ENCODE peak calls at places on chromosomes 3 and 15, in seven cellular contexts. One of them, this sample, is unnamed.

GRCh38 chr3:2861920-2862319 is 248.3 kb downstream of the IL5RA start:
- DNase-seq in activated CD4-positive, alpha-beta T cell treated with anti-CD3 and anti-CD28 coated beads for 36 hours: no peak
- DNase-seq in HL-60: no peak
- DNase-seq in GM12865: peak
- DNase-seq in retinal pigment epithelial cell: no peak
- DNase-seq in T follicular helper cell: no peak
- DNase-seq in stimulated activated CD8-positive, alpha-beta memory T cell treated with anti-CD3 and anti-CD28 coated beads, Interleukin-7, amount 100 ng/mL, for 4 hours: no peak
- DNase-seq in this sample: no peak

GRCh38 chr15:41951571-41951970 is 20.8 kb downstream of the EHD4 start:
- DNase-seq in activated CD4-positive, alpha-beta T cell treated with anti-CD3 and anti-CD28 coated beads for 36 hours: no peak
- DNase-seq in HL-60: no peak
- DNase-seq in GM12865: no peak
- DNase-seq in retinal pigment epithelial cell: no peak
- DNase-seq in T follicular helper cell: no peak
- DNase-seq in stimulated activated CD8-positive, alpha-beta memory T cell treated with anti-CD3 and anti-CD28 coated beads, Interleukin-7, amount 100 ng/mL, for 4 hours: no peak
- DNase-seq in this sample: peak

GRCh38 chr3:56702487-56703315 is 19.6 kb upstream of the TASOR start:
- DNase-seq in activated CD4-positive, alpha-beta T cell treated with anti-CD3 and anti-CD28 coated beads for 36 hours: peak
- DNase-seq in HL-60: no peak
- DNase-seq in GM12865: peak
- DNase-seq in retinal pigment epithelial cell: peak
- DNase-seq in T follicular helper cell: peak
- DNase-seq in stimulated activated CD8-positive, alpha-beta memory T cell treated with anti-CD3 and anti-CD28 coated beads, Interleukin-7, amount 100 ng/mL, for 4 hours: peak
- DNase-seq in this sample: no peak

GRCh38 chr3:45630325-45630724 is 35.8 kb downstream of the LIMD1 start:
- DNase-seq in activated CD4-positive, alpha-beta T cell treated with anti-CD3 and anti-CD28 coated beads for 36 hours: no peak
- DNase-seq in HL-60: no peak
- DNase-seq in GM12865: no peak
- DNase-seq in retinal pigment epithelial cell: no peak
- DNase-seq in T follicular helper cell: no peak
- DNase-seq in stimulated activated CD8-positive, alpha-beta memory T cell treated with anti-CD3 and anti-CD28 coated beads, Interleukin-7, amount 100 ng/mL, for 4 hours: no peak
- DNase-seq in this sample: no peak

GRCh38 chr3:176296066-176296597 is 901.1 kb downstream of the TBL1XR1 start:
- DNase-seq in activated CD4-positive, alpha-beta T cell treated with anti-CD3 and anti-CD28 coated beads for 36 hours: no peak
- DNase-seq in HL-60: no peak
- DNase-seq in GM12865: no peak
- DNase-seq in retinal pigment epithelial cell: no peak
- DNase-seq in T follicular helper cell: no peak
- DNase-seq in stimulated activated CD8-positive, alpha-beta memory T cell treated with anti-CD3 and anti-CD28 coated beads, Interleukin-7, amount 100 ng/mL, for 4 hours: no peak
- DNase-seq in this sample: no peak

GRCh38 chr3:116181159-116181558 is 264.1 kb downstream of the LSAMP start:
- DNase-seq in activated CD4-positive, alpha-beta T cell treated with anti-CD3 and anti-CD28 coated beads for 36 hours: no peak
- DNase-seq in HL-60: no peak
- DNase-seq in GM12865: no peak
- DNase-seq in retinal pigment epithelial cell: no peak
- DNase-seq in T follicular helper cell: no peak
- DNase-seq in stimulated activated CD8-positive, alpha-beta memory T cell treated with anti-CD3 and anti-CD28 coated beads, Interleukin-7, amount 100 ng/mL, for 4 hours: no peak
- DNase-seq in this sample: no peak

GRCh38 chr3:129016366-129016724 is 15.2 kb downstream of the EFCC1 start:
- DNase-seq in activated CD4-positive, alpha-beta T cell treated with anti-CD3 and anti-CD28 coated beads for 36 hours: peak
- DNase-seq in HL-60: no peak
- DNase-seq in GM12865: peak
- DNase-seq in retinal pigment epithelial cell: no peak
- DNase-seq in T follicular helper cell: peak
- DNase-seq in stimulated activated CD8-positive, alpha-beta memory T cell treated with anti-CD3 and anti-CD28 coated beads, Interleukin-7, amount 100 ng/mL, for 4 hours: peak
- DNase-seq in this sample: no peak

GRCh38 chr3:102089182-102089581 is 239.9 kb downstream of the NFKBIZ start:
- DNase-seq in activated CD4-positive, alpha-beta T cell treated with anti-CD3 and anti-CD28 coated beads for 36 hours: no peak
- DNase-seq in HL-60: no peak
- DNase-seq in GM12865: no peak
- DNase-seq in retinal pigment epithelial cell: no peak
- DNase-seq in T follicular helper cell: no peak
- DNase-seq in stimulated activated CD8-positive, alpha-beta memory T cell treated with anti-CD3 and anti-CD28 coated beads, Interleukin-7, amount 100 ng/mL, for 4 hours: no peak
- DNase-seq in this sample: no peak

GRCh38 chr3:158456114-158456513 is 114.9 kb upstream of the MLF1 start:
- DNase-seq in activated CD4-positive, alpha-beta T cell treated with anti-CD3 and anti-CD28 coated beads for 36 hours: no peak
- DNase-seq in HL-60: no peak
- DNase-seq in GM12865: no peak
- DNase-seq in retinal pigment epithelial cell: no peak
- DNase-seq in T follicular helper cell: no peak
- DNase-seq in stimulated activated CD8-positive, alpha-beta memory T cell treated with anti-CD3 and anti-CD28 coated beads, Interleukin-7, amount 100 ng/mL, for 4 hours: no peak
- DNase-seq in this sample: no peak

GRCh38 chr3:22189616-22190015 is 438.6 kb upstream of the ZNF385D start:
- DNase-seq in activated CD4-positive, alpha-beta T cell treated with anti-CD3 and anti-CD28 coated beads for 36 hours: no peak
- DNase-seq in HL-60: no peak
- DNase-seq in GM12865: no peak
- DNase-seq in retinal pigment epithelial cell: no peak
- DNase-seq in T follicular helper cell: no peak
- DNase-seq in stimulated activated CD8-positive, alpha-beta memory T cell treated with anti-CD3 and anti-CD28 coated beads, Interleukin-7, amount 100 ng/mL, for 4 hours: no peak
- DNase-seq in this sample: no peak

GRCh38 chr15:29601811-29602210 is 220.5 kb downstream of the TJP1 start:
- DNase-seq in activated CD4-positive, alpha-beta T cell treated with anti-CD3 and anti-CD28 coated beads for 36 hours: no peak
- DNase-seq in HL-60: no peak
- DNase-seq in GM12865: no peak
- DNase-seq in retinal pigment epithelial cell: no peak
- DNase-seq in T follicular helper cell: no peak
- DNase-seq in stimulated activated CD8-positive, alpha-beta memory T cell treated with anti-CD3 and anti-CD28 coated beads, Interleukin-7, amount 100 ng/mL, for 4 hours: no peak
- DNase-seq in this sample: no peak

GRCh38 chr3:128991355-128991895 is 2.5 kb downstream of the CFAP92 start:
- DNase-seq in activated CD4-positive, alpha-beta T cell treated with anti-CD3 and anti-CD28 coated beads for 36 hours: no peak
- DNase-seq in HL-60: peak
- DNase-seq in GM12865: no peak
- DNase-seq in retinal pigment epithelial cell: no peak
- DNase-seq in T follicular helper cell: no peak
- DNase-seq in stimulated activated CD8-positive, alpha-beta memory T cell treated with anti-CD3 and anti-CD28 coated beads, Interleukin-7, amount 100 ng/mL, for 4 hours: no peak
- DNase-seq in this sample: peak

GRCh38 chr3:44892689-44893088 is 18.3 kb downstream of the TGM4 start:
- DNase-seq in activated CD4-positive, alpha-beta T cell treated with anti-CD3 and anti-CD28 coated beads for 36 hours: no peak
- DNase-seq in HL-60: no peak
- DNase-seq in GM12865: no peak
- DNase-seq in retinal pigment epithelial cell: no peak
- DNase-seq in T follicular helper cell: no peak
- DNase-seq in stimulated activated CD8-positive, alpha-beta memory T cell treated with anti-CD3 and anti-CD28 coated beads, Interleukin-7, amount 100 ng/mL, for 4 hours: no peak
- DNase-seq in this sample: no peak

GRCh38 chr3:25110642-25111041 is 317.4 kb upstream of the RARB start:
- DNase-seq in activated CD4-positive, alpha-beta T cell treated with anti-CD3 and anti-CD28 coated beads for 36 hours: no peak
- DNase-seq in HL-60: no peak
- DNase-seq in GM12865: no peak
- DNase-seq in retinal pigment epithelial cell: no peak
- DNase-seq in T follicular helper cell: no peak
- DNase-seq in stimulated activated CD8-positive, alpha-beta memory T cell treated with anti-CD3 and anti-CD28 coated beads, Interleukin-7, amount 100 ng/mL, for 4 hours: no peak
- DNase-seq in this sample: no peak

GRCh38 chr3:17151598-17152373 is 267.0 kb downstream of the PLCL2 start:
- DNase-seq in activated CD4-positive, alpha-beta T cell treated with anti-CD3 and anti-CD28 coated beads for 36 hours: peak
- DNase-seq in HL-60: no peak
- DNase-seq in GM12865: peak
- DNase-seq in retinal pigment epithelial cell: no peak
- DNase-seq in T follicular helper cell: peak
- DNase-seq in stimulated activated CD8-positive, alpha-beta memory T cell treated with anti-CD3 and anti-CD28 coated beads, Interleukin-7, amount 100 ng/mL, for 4 hours: peak
- DNase-seq in this sample: peak

GRCh38 chr3:53044371-53045106 is 1.3 kb downstream of the SFMBT1 start:
- DNase-seq in activated CD4-positive, alpha-beta T cell treated with anti-CD3 and anti-CD28 coated beads for 36 hours: peak
- DNase-seq in HL-60: no peak
- DNase-seq in GM12865: peak
- DNase-seq in retinal pigment epithelial cell: no peak
- DNase-seq in T follicular helper cell: peak
- DNase-seq in stimulated activated CD8-positive, alpha-beta memory T cell treated with anti-CD3 and anti-CD28 coated beads, Interleukin-7, amount 100 ng/mL, for 4 hours: no peak
- DNase-seq in this sample: no peak

GRCh38 chr3:112778298-112779008 is 68.2 kb downstream of the CD200R1L start:
- DNase-seq in activated CD4-positive, alpha-beta T cell treated with anti-CD3 and anti-CD28 coated beads for 36 hours: no peak
- DNase-seq in HL-60: no peak
- DNase-seq in GM12865: no peak
- DNase-seq in retinal pigment epithelial cell: peak
- DNase-seq in T follicular helper cell: no peak
- DNase-seq in stimulated activated CD8-positive, alpha-beta memory T cell treated with anti-CD3 and anti-CD28 coated beads, Interleukin-7, amount 100 ng/mL, for 4 hours: no peak
- DNase-seq in this sample: no peak

GRCh38 chr3:128054363-128054762 is 2.1 kb downstream of the SEC61A1 start:
- DNase-seq in activated CD4-positive, alpha-beta T cell treated with anti-CD3 and anti-CD28 coated beads for 36 hours: no peak
- DNase-seq in HL-60: no peak
- DNase-seq in GM12865: no peak
- DNase-seq in retinal pigment epithelial cell: no peak
- DNase-seq in T follicular helper cell: no peak
- DNase-seq in stimulated activated CD8-positive, alpha-beta memory T cell treated with anti-CD3 and anti-CD28 coated beads, Interleukin-7, amount 100 ng/mL, for 4 hours: no peak
- DNase-seq in this sample: no peak

GRCh38 chr15:39682366-39682765 is 100.3 kb downstream of the FSIP1 start:
- DNase-seq in activated CD4-positive, alpha-beta T cell treated with anti-CD3 and anti-CD28 coated beads for 36 hours: no peak
- DNase-seq in HL-60: no peak
- DNase-seq in GM12865: no peak
- DNase-seq in retinal pigment epithelial cell: no peak
- DNase-seq in T follicular helper cell: no peak
- DNase-seq in stimulated activated CD8-positive, alpha-beta memory T cell treated with anti-CD3 and anti-CD28 coated beads, Interleukin-7, amount 100 ng/mL, for 4 hours: no peak
- DNase-seq in this sample: no peak

GRCh38 chr3:146157325-146158060 is 3.5 kb downstream of the PLOD2 start:
- DNase-seq in activated CD4-positive, alpha-beta T cell treated with anti-CD3 and anti-CD28 coated beads for 36 hours: no peak
- DNase-seq in HL-60: no peak
- DNase-seq in GM12865: no peak
- DNase-seq in retinal pigment epithelial cell: no peak
- DNase-seq in T follicular helper cell: no peak
- DNase-seq in stimulated activated CD8-positive, alpha-beta memory T cell treated with anti-CD3 and anti-CD28 coated beads, Interleukin-7, amount 100 ng/mL, for 4 hours: no peak
- DNase-seq in this sample: no peak

GRCh38 chr3:129577925-129578742 is 28.3 kb downstream of the PLXND1 start:
- DNase-seq in activated CD4-positive, alpha-beta T cell treated with anti-CD3 and anti-CD28 coated beads for 36 hours: no peak
- DNase-seq in HL-60: peak
- DNase-seq in GM12865: peak
- DNase-seq in retinal pigment epithelial cell: no peak
- DNase-seq in T follicular helper cell: no peak
- DNase-seq in stimulated activated CD8-positive, alpha-beta memory T cell treated with anti-CD3 and anti-CD28 coated beads, Interleukin-7, amount 100 ng/mL, for 4 hours: no peak
- DNase-seq in this sample: no peak

GRCh38 chr3:186255703-186256331 is 106.2 kb downstream of the DGKG start:
- DNase-seq in activated CD4-positive, alpha-beta T cell treated with anti-CD3 and anti-CD28 coated beads for 36 hours: peak
- DNase-seq in HL-60: peak
- DNase-seq in GM12865: peak
- DNase-seq in retinal pigment epithelial cell: no peak
- DNase-seq in T follicular helper cell: no peak
- DNase-seq in stimulated activated CD8-positive, alpha-beta memory T cell treated with anti-CD3 and anti-CD28 coated beads, Interleukin-7, amount 100 ng/mL, for 4 hours: no peak
- DNase-seq in this sample: no peak

GRCh38 chr15:94792166-94792565 is 560.8 kb downstream of the MCTP2 start:
- DNase-seq in activated CD4-positive, alpha-beta T cell treated with anti-CD3 and anti-CD28 coated beads for 36 hours: no peak
- DNase-seq in HL-60: no peak
- DNase-seq in GM12865: no peak
- DNase-seq in retinal pigment epithelial cell: peak
- DNase-seq in T follicular helper cell: no peak
- DNase-seq in stimulated activated CD8-positive, alpha-beta memory T cell treated with anti-CD3 and anti-CD28 coated beads, Interleukin-7, amount 100 ng/mL, for 4 hours: no peak
- DNase-seq in this sample: no peak

GRCh38 chr3:113185436-113185835 is 25.9 kb upstream of the BOC start:
- DNase-seq in activated CD4-positive, alpha-beta T cell treated with anti-CD3 and anti-CD28 coated beads for 36 hours: no peak
- DNase-seq in HL-60: no peak
- DNase-seq in GM12865: no peak
- DNase-seq in retinal pigment epithelial cell: no peak
- DNase-seq in T follicular helper cell: no peak
- DNase-seq in stimulated activated CD8-positive, alpha-beta memory T cell treated with anti-CD3 and anti-CD28 coated beads, Interleukin-7, amount 100 ng/mL, for 4 hours: no peak
- DNase-seq in this sample: no peak

GRCh38 chr15:51888593-51889195 is 59.2 kb downstream of the TMOD3 start:
- DNase-seq in activated CD4-positive, alpha-beta T cell treated with anti-CD3 and anti-CD28 coated beads for 36 hours: no peak
- DNase-seq in HL-60: no peak
- DNase-seq in GM12865: peak
- DNase-seq in retinal pigment epithelial cell: no peak
- DNase-seq in T follicular helper cell: no peak
- DNase-seq in stimulated activated CD8-positive, alpha-beta memory T cell treated with anti-CD3 and anti-CD28 coated beads, Interleukin-7, amount 100 ng/mL, for 4 hours: no peak
- DNase-seq in this sample: no peak

GRCh38 chr3:32120480-32120879 is 14.1 kb downstream of the GPD1L start:
- DNase-seq in activated CD4-positive, alpha-beta T cell treated with anti-CD3 and anti-CD28 coated beads for 36 hours: no peak
- DNase-seq in HL-60: no peak
- DNase-seq in GM12865: no peak
- DNase-seq in retinal pigment epithelial cell: no peak
- DNase-seq in T follicular helper cell: no peak
- DNase-seq in stimulated activated CD8-positive, alpha-beta memory T cell treated with anti-CD3 and anti-CD28 coated beads, Interleukin-7, amount 100 ng/mL, for 4 hours: no peak
- DNase-seq in this sample: no peak

This sample was measured in mesenteric fat pad.